ENCODE peak calls at places on chromosomes 7 and 10, in seven cellular contexts. U, S, W, D, T, V and B are unnamed samples.

GRCh38 chr10:117053548-117053947 is 48.6 kb upstream of the SHTN1 start:
- DNase-seq in T (no peak), V (no peak), S (no peak), D (no peak), U (no peak), W (no peak), B (no peak)

GRCh38 chr7:129612112-129613015 is 844 bp downstream of the NRF1 start:
- DNase-seq in T (peak), W (peak), D (peak), U (no peak), S (peak), V (no peak), B (peak)

GRCh38 chr10:98357208-98357836 is 57.7 kb downstream of the PYROXD2 start:
- DNase-seq in T (no peak), S (peak), W (no peak), D (peak), V (no peak), U (peak), B (peak)

GRCh38 chr10:123270221-123270620 is 116.0 kb downstream of the BUB3 start:
- DNase-seq in U (peak), V (peak), S (peak), D (peak), T (no peak), W (no peak), B (peak)

GRCh38 chr10:70331486-70332268 is 47.9 kb upstream of the NPFFR1 start:
- DNase-seq in U (peak), V (peak), W (no peak), S (peak), D (peak), T (no peak), B (peak)

GRCh38 chr7:74598558-74598957 is 59.0 kb upstream of the GTF2I start:
- DNase-seq in U (peak), D (peak), T (no peak), V (no peak), W (no peak), S (no peak), B (no peak)

GRCh38 chr10:78700816-78701520 is 367.8 kb upstream of the ZMIZ1 start:
- DNase-seq in T (no peak), S (no peak), U (no peak), D (peak), V (no peak), W (no peak), B (no peak)

GRCh38 chr10:6396652-6397051 is 183.4 kb downstream of the PRKCQ start:
- DNase-seq in T (no peak), D (peak), U (no peak), S (peak), V (no peak), W (no peak), B (peak)

GRCh38 chr7:68176974-68177373 is 1180.3 kb downstream of the TYW1 start:
- DNase-seq in W (no peak), S (peak), V (no peak), U (peak), D (peak), T (no peak), B (peak)

GRCh38 chr7:150727381-150727780 is 9.8 kb upstream of the GIMAP5 start:
- DNase-seq in V (no peak), T (no peak), U (no peak), W (no peak), D (no peak), S (no peak), B (no peak)

GRCh38 chr10:86592413-86592812 is 61.9 kb upstream of the OPN4 start:
- DNase-seq in U (no peak), T (no peak), V (no peak), S (no peak), D (no peak), W (no peak), B (no peak)

GRCh38 chr7:99720370-99721128 is 14.4 kb downstream of the CYP3A7 start:
- DNase-seq in S (no peak), T (no peak), V (no peak), D (no peak), W (no peak), U (no peak), B (no peak)

GRCh38 chr7:40436761-40437160 is 302.0 kb downstream of the SUGCT start:
- DNase-seq in U (no peak), W (no peak), S (no peak), T (no peak), V (no peak), D (no peak), B (peak)

GRCh38 chr7:40437498-40437897 is 302.7 kb downstream of the SUGCT start:
- DNase-seq in V (peak), U (peak), D (peak), T (no peak), S (peak), W (no peak), B (peak)

DNA sequence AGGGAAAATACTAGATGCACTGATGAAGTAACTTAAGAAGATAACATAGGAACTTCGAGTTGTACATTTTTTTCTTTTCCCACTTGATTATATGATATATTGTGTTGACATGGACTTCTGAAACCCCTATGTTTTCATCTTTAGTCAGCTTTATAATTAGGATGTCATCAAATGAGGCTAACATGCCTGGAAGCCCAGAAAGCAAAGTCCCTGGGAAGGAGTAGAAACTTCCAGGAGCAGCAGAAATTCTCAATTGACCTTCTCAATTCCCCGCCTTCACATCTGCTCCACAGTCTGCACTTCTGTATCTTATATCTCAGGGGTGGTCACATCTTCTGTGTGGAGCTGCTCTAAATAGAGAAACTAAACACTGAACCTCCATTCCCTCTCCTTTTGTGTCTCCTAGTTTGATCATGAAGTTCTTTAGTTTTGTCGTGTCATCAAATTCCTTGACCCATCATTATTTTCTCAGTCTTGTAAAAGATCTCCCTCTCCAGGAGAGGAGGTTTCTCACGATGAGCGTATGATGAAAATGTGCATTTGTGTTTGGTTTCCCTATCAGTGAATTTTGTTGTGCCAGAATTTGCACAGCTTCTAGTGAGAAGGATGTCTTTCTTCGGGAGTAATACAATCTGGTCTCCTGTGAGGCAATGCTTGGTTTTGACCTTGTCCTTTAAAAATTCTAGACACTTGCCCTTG is 303.3 kb downstream of the SUGCT start:
- DNase-seq in V (no peak), W (no peak), U (peak), D (peak), T (no peak), S (peak), B (peak)
- TF ChIP-seq CTCF in V (no peak), W (no peak), U (no peak), D (no peak), T (no peak), S (no peak), B (no peak)

GRCh38 chr10:74957199-74958084 is 131.0 kb downstream of the KAT6B start:
- DNase-seq in W (no peak), T (no peak), V (no peak), U (peak), D (no peak), S (no peak), B (peak)
- H3K4me3 ChIP-seq in W (no peak), T (no peak), V (no peak), U (no peak), D (no peak), S (no peak), B (no peak)

DNA sequence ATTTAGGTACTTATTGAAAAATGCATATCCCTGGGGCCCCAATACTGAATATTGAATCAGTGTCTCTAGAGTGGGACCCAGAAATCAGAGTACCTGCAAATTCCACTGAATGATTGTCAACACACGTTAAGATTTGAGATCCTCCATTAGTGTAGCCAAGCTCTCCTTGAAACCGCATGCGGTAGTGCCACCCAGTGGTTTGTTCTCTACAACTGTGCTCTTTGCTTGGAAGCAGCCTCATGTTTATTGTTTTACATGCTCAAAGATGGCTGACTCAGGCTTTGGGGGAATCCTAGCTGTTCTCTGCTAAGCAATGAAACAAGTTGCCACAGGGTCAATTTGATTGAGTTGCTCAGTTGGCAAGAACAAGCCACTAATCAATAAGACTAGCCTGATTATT is 340.2 kb upstream of the CELF2 start:
- DNase-seq in T (no peak), V (peak), U (peak), D (peak), S (peak), W (peak), B (peak)
- TF ChIP-seq CTCF in T (no peak), V (peak), U (peak), D (peak), S (peak), W (peak), B (peak)

GRCh38 chr10:133528845-133529575 is 1.8 kb downstream of the CYP2E1 start:
- DNase-seq in S (peak), V (no peak), D (peak), U (peak), W (no peak), T (no peak), B (peak)
- H3K4me3 ChIP-seq in S (no peak), V (no peak), D (peak), U (no peak), W (peak), T (no peak), B (no peak)

GRCh38 chr10:133274751-133275682 is 1.7 kb downstream of the ADAM8 start:
- DNase-seq in T (peak), D (no peak), V (no peak), U (no peak), W (no peak), S (no peak), B (no peak)
- TF ChIP-seq CTCF in T (no peak), D (no peak), V (no peak), U (peak), W (no peak), S (no peak), B (peak)

DNA sequence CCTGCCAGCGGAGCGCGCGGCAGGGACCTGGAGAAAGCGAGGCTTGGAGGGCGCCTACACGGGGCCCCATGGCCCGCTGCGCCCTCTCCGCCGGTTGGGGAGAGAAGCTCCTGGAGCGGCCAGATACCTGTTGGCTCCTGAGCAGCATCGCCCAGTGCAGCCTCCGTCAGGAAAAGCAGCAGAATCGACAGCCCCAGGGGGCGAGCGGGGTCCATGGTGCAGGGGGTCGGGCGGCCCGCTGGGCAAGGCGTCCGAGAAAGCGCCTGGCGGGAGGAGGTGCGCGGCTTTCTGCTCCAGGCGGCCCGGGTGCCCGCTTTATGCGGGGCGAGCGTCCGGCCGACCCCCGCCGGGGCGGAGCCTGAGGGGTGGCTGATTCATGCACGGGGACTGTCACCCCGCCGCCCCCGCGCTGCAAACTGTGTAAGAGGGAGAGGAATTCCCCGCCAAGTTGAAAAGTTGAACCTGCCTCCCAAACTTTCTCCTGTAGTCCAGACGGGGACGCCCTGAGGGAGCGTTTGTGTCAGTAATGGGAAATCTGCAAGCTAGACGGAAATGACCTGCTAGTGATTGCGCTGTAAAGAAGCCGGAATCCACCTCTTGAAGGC is at the start of gene TFPI2:
- DNase-seq in U (peak), T (no peak), D (peak), V (peak), W (peak), S (peak), B (peak)
- H3K4me3 ChIP-seq in U (peak), T (no peak), D (peak), V (peak), W (peak), S (peak), B (peak)

DNA sequence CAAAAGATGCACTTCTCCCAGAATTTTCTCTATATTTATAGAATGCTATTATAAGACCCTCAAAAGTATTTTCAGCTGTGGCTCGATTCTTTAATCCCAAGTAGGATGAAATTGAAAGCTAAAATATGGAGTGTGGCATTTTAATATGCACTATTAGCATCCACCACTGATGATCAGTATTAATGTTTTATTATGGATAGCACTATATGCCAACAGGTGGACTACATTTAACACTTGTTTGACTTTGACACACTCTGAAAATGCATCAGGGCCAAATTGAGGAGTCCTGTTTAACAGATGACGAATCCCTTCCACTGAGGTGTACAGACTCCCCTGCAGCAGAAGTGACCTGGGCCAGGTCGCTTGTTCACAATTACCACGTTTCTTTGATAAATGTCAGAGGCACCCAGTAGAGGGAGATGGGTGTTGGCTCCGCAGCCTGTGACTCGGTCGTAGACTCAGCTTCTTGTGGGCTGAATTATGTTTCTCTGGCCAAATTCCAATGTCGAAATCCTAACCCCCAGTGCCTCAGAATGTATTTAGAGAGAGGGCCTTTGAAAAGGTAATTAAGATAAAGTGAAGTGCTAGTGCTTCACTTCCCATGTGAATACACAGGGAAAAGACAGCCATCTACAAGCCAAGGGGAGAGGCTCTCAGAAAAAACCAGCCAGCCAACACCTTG is 48.1 kb downstream of the WIPF3 start:
- DNase-seq in S (peak), D (no peak), W (no peak), U (no peak), T (no peak), V (no peak), B (peak)
- TF ChIP-seq CTCF in S (peak), D (no peak), W (no peak), U (peak), T (no peak), V (no peak), B (peak)

GRCh38 chr7:137932881-137933269 is 69.0 kb downstream of the CREB3L2 start:
- DNase-seq in U (no peak), S (peak), W (no peak), D (peak), T (no peak), V (no peak), B (peak)
- H3K4me3 ChIP-seq in U (no peak), S (no peak), W (peak), D (no peak), T (no peak), V (no peak), B (no peak)

DNA sequence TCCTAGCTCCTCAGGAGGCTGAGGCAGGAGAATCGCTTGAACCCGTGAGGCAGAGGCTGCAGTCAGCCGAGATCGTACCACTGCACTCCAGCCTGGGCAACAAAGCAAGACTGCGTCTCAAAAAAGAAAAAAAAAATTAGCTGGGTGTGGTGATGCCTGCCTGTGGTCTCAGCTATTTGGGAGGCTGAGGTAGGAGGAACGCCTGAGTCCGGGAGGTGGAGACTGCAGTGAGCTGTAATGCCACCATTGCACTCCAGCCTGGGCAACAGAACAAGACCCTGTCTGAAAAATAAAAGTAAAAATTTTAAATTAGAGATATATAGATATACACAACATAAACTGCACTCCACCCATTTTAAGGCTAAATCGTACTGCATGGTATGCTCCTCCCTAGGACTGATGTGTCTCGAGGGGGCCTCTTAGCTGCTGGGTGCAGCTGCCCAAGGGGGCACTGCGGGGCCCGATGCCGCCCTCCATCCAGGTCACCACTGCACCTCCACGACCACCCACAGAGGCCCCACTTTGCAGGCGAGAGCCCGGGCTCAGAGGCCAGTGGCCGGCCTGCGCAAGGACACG is 40.9 kb upstream of the FOXK1 start:
- DNase-seq in U (no peak), S (no peak), D (no peak), W (no peak), V (no peak), T (no peak), B (no peak)
- TF ChIP-seq CTCF in U (peak), S (peak), D (no peak), W (no peak), V (no peak), T (no peak), B (no peak)